ENCODE peak calls at places on chromosomes 12 and 14, in nine cellular contexts. T is heart left ventricle, B is upper lobe of right lung, G is ovary, V is OCI-LY7, F is psoas muscle, M is cardiac muscle cell, W is astrocyte, L is uterus. P is an unnamed sample.
A peak's percentile ranks its signal among the peaks of the same experiment; 100 is the strongest.

GRCh38 chr14:94421316-94421715 is 31.3 kb downstream of the SERPINA11 start:
- DNase-seq in T (no peak), B (no peak), G (no peak), V (no peak), F (no peak), M (no peak), W (no peak), L (no peak), P (no peak)

GRCh38 chr12:80257920-80258319 is 158.6 kb downstream of the OTOGL start:
- DNase-seq in T (no peak), B (no peak), G (no peak), V (no peak), F (no peak), M (no peak), W (no peak), L (no peak), P (no peak)

GRCh38 chr12:55935742-55936151 is 4.8 kb downstream of the DGKA start:
- DNase-seq in T (peak; percentile 54), B (peak; percentile 66), G (peak; percentile 72), V (no peak), F (peak; percentile 51), M (peak; percentile 21), W (no peak), L (no peak), P (no peak)

GRCh38 chr14:29630566-29631160 is 297.0 kb downstream of the PRKD1 start:
- DNase-seq in T (no peak), B (no peak), G (no peak), V (no peak), F (no peak), M (peak; percentile 74), W (no peak), L (no peak), P (no peak)

GRCh38 chr14:22512106-22512814 is 76.8 kb downstream of the DAD1 start:
- DNase-seq in T (no peak), B (no peak), G (no peak), V (no peak), F (no peak), M (no peak), W (no peak), L (no peak), P (no peak)

GRCh38 chr14:64337901-64338615 is 43.9 kb upstream of the ESR2 start:
- DNase-seq in T (peak; percentile 19), B (no peak), G (no peak), V (peak; percentile 57), F (no peak), M (peak; percentile 62), W (peak; percentile 44), L (peak; percentile 37), P (peak; percentile 45)

GRCh38 chr14:53533384-53533975 is 380.4 kb upstream of the DDHD1 start:
- DNase-seq in T (no peak), B (no peak), G (no peak), V (no peak), F (no peak), M (peak; percentile 57), W (no peak), L (no peak), P (no peak)

GRCh38 chr12:65949986-65950385 is 125.7 kb downstream of the HMGA2 start:
- DNase-seq in T (no peak), B (no peak), G (no peak), V (no peak), F (no peak), M (no peak), W (no peak), L (no peak), P (no peak)

GRCh38 chr12:71166869-71167268 is 9.1 kb upstream of the TSPAN8 start:
- DNase-seq in T (no peak), B (no peak), G (no peak), V (no peak), F (no peak), M (no peak), W (no peak), L (no peak), P (no peak)

GRCh38 chr12:62848418-62848817 is 86.5 kb downstream of the PPM1H start:
- DNase-seq in T (no peak), B (no peak), G (no peak), V (no peak), F (no peak), M (peak; percentile 12), W (peak; percentile 67), L (no peak), P (no peak)

GRCh38 chr14:100577321-100577985 is 9.8 kb downstream of the BEGAIN start:
- DNase-seq in T (no peak), B (peak; percentile 60), G (peak; percentile 38), V (no peak), F (peak; percentile 11), M (no peak), W (no peak), L (no peak), P (no peak)

GRCh38 chr14:55448146-55448614 is 7.8 kb upstream of the TBPL2 start:
- DNase-seq in T (no peak), B (no peak), G (no peak), V (no peak), F (peak; percentile 29), M (peak; percentile 85), W (peak; percentile 97), L (peak; percentile 43), P (no peak)

GRCh38 chr14:65035049-65035448 is 48.4 kb downstream of the FNTB start:
- DNase-seq in T (peak; percentile 42), B (peak; percentile 68), G (peak; percentile 83), V (no peak), F (no peak), M (peak; percentile 43), W (no peak), L (peak; percentile 55), P (peak; percentile 19)

GRCh38 chr12:100826323-100826722 is 31.7 kb downstream of the ANO4 start:
- DNase-seq in T (peak; percentile 8), B (peak; percentile 64), G (peak; percentile 70), V (peak; percentile 32), F (peak; percentile 14), M (peak; percentile 74), W (peak; percentile 37), L (peak; percentile 14), P (peak; percentile 53)

GRCh38 chr12:70117670-70118069 is 125.6 kb upstream of the CNOT2 start:
- DNase-seq in T (no peak), B (no peak), G (no peak), V (no peak), F (no peak), M (no peak), W (no peak), L (no peak), P (no peak)

GRCh38 chr12:89999699-90000505 is 291.3 kb upstream of the ATP2B1 start:
- DNase-seq in T (no peak), B (no peak), G (no peak), V (no peak), F (no peak), M (peak; percentile 44), W (peak; percentile 79), L (no peak), P (no peak)
- H3K27ac ChIP-seq in T (no peak overlapping the region), B (no peak overlapping the region), G (no peak overlapping the region), V (no peak overlapping the region), F (no peak overlapping the region), M (no peak overlapping the region), W (no peak overlapping the region), L (no peak overlapping the region), P (no peak overlapping the region)

GRCh38 chr14:73729015-73729330 is 14.8 kb upstream of the PNMA1 start:
- DNase-seq in T (no peak), B (no peak), G (no peak), V (no peak), F (no peak), M (no peak), W (no peak), L (no peak), P (no peak)
- H3K36me3 ChIP-seq in T (no peaks in the 10 kb centered on the region), B (peaks cover 90% of the 10 kb centered on the region), G (no peaks in the 10 kb centered on the region), V (peaks cover 94% of the 10 kb centered on the region), F (peaks cover 76% of the 10 kb centered on the region), M (peaks cover 11% of the 10 kb centered on the region), W (peaks cover 25% of the 10 kb centered on the region), L (no peaks in the 10 kb centered on the region), P (peaks cover 44% of the 10 kb centered on the region)

GRCh38 chr14:50044040-50044651 is 72.2 kb downstream of the VCPKMT start:
- DNase-seq in T (no peak), B (no peak), G (no peak), V (peak; percentile 26), F (no peak), M (peak; percentile 28), W (no peak), L (no peak), P (no peak)
- H3K27ac ChIP-seq in T (peak overlapping the region; percentile 73), B (peak overlapping the region; percentile 74), G (no peak overlapping the region), V (peak overlapping the region; percentile 17), F (peak overlapping the region; percentile 56), M (no peak overlapping the region), W (peak overlapping the region; percentile 32), L (peak overlapping the region; percentile 96), P (peak overlapping the region; percentile 80)

DNA sequence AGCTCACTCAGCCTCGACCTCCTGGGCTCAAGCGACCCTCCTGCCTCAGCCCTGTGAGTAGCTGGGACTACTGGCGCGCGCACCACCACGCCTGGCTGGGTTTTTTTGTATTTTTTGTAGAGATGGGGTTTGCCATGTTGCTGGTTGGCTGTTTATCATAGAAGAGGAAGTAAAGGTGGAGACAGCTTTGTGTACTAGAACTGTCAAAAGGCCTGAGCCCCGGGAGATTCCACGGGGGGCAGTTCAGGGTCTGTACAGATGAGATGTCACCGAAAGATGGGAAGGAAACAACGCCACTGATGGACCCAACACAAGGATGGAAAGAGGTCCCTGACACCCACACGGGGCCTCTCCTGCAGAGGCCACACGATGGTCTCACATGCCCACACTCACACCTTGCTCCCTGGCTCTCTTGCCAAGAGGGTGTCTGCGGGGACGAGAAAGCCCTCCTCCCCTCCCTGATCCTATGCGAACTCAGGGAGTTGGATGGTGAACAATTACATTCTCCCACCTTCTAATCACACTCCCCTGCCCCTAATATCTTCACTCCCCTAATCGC is 66.6 kb downstream of the KDM2B start:
- DNase-seq in T (no peak), B (no peak), G (no peak), V (peak; percentile 70), F (no peak), M (no peak), W (no peak), L (no peak), P (no peak)
- H3K36me3 ChIP-seq in T (no peaks in the 10 kb centered on the region), B (peaks cover 31% of the 10 kb centered on the region), G (no peaks in the 10 kb centered on the region), V (peaks cover 58% of the 10 kb centered on the region), F (peaks cover 45% of the 10 kb centered on the region), M (peaks cover 10% of the 10 kb centered on the region), W (no peaks in the 10 kb centered on the region), L (no peaks in the 10 kb centered on the region), P (peaks cover 2% of the 10 kb centered on the region)

GRCh38 chr12:108837680-108838079 is 19.7 kb downstream of the SSH1 start:
- DNase-seq in T (no peak), B (no peak), G (no peak), V (no peak), F (no peak), M (no peak), W (peak; percentile 40), L (no peak), P (no peak)

GRCh38 chr12:108835860-108836634 is 21.3 kb downstream of the SSH1 start:
- DNase-seq in T (no peak), B (no peak), G (no peak), V (no peak), F (no peak), M (no peak), W (no peak), L (no peak), P (no peak)

GRCh38 chr12:108838194-108839010 is 19.0 kb downstream of the SSH1 start:
- DNase-seq in T (peak; percentile 93), B (peak; percentile 91), G (peak; percentile 77), V (no peak), F (peak; percentile 92), M (peak; percentile 100), W (peak; percentile 100), L (peak; percentile 90), P (peak; percentile 56)

GRCh38 chr12:108839011-108839889 is 18.1 kb downstream of the SSH1 start:
- DNase-seq in T (peak; percentile 61), B (peak; percentile 69), G (peak; percentile 58), V (no peak), F (peak; percentile 72), M (peak; percentile 73), W (peak; percentile 82), L (peak; percentile 75), P (peak; percentile 58)

GRCh38 chr12:108837239-108837638 is 20.1 kb downstream of the SSH1 start:
- DNase-seq in T (no peak), B (no peak), G (no peak), V (no peak), F (no peak), M (no peak), W (peak; percentile 35), L (no peak), P (no peak)
- H3K27ac ChIP-seq in T (peak overlapping the region; percentile 92), B (peak overlapping the region; percentile 94), G (no peak overlapping the region), V (no peak overlapping the region), F (peak overlapping the region; percentile 97), M (peak overlapping the region; percentile 90), W (peak overlapping the region; percentile 97), L (peak overlapping the region; percentile 86), P (peak overlapping the region; percentile 92)

P was measured in thyroid gland.